ENCODE peak calls at places on chromosomes 4 and X, in seven cellular contexts. One of them, this sample, is unnamed.

GRCh38 chrX:98067611-98068010 is 1183.9 kb downstream of the RPA4 start:
- DNase-seq in lower leg skin: no peak
- DNase-seq in germinal center: no peak
- DNase-seq in fibroblast of lung: peak; percentile 40
- DNase-seq in KBM-7: no peak
- DNase-seq in activated T-cell treated with anti-CD3 and anti-CD28 coated beads, Interleukin-2, amount 50 U/mL, for 72 hours: no peak
- DNase-seq in activated naive CD4-positive, alpha-beta T cell: no peak
- DNase-seq in this sample: no peak

GRCh38 chr4:1202526-1203378 is 30.4 kb upstream of the SPON2 start:
- DNase-seq in germinal center: no peak
- DNase-seq in fibroblast of lung: no peak
- DNase-seq in activated T-cell treated with anti-CD3 and anti-CD28 coated beads, Interleukin-2, amount 50 U/mL, for 72 hours: no peak
- DNase-seq in KBM-7: no peak
- DNase-seq in activated naive CD4-positive, alpha-beta T cell: no peak
- DNase-seq in lower leg skin: peak; percentile 85
- DNase-seq in this sample: no peak

GRCh38 chr4:156775803-156776202 is 195.8 kb downstream of the PDGFC start:
- DNase-seq in KBM-7: peak; percentile 68
- DNase-seq in lower leg skin: no peak
- DNase-seq in activated T-cell treated with anti-CD3 and anti-CD28 coated beads, Interleukin-2, amount 50 U/mL, for 72 hours: no peak
- DNase-seq in fibroblast of lung: no peak
- DNase-seq in germinal center: no peak
- DNase-seq in activated naive CD4-positive, alpha-beta T cell: no peak
- DNase-seq in this sample: no peak

GRCh38 chrX:120740072-120740471 is 110.2 kb upstream of the C1GALT1C1 start:
- DNase-seq in lower leg skin: no peak
- DNase-seq in fibroblast of lung: no peak
- DNase-seq in activated T-cell treated with anti-CD3 and anti-CD28 coated beads, Interleukin-2, amount 50 U/mL, for 72 hours: no peak
- DNase-seq in KBM-7: no peak
- DNase-seq in germinal center: no peak
- DNase-seq in activated naive CD4-positive, alpha-beta T cell: no peak
- DNase-seq in this sample: no peak

GRCh38 chr4:101345596-101346311 is 1.6 kb downstream of the PPP3CA start:
- DNase-seq in activated naive CD4-positive, alpha-beta T cell: peak; percentile 6
- DNase-seq in KBM-7: peak; percentile 56
- DNase-seq in germinal center: peak; percentile 59
- DNase-seq in fibroblast of lung: peak; percentile 55
- DNase-seq in lower leg skin: peak; percentile 93
- DNase-seq in activated T-cell treated with anti-CD3 and anti-CD28 coated beads, Interleukin-2, amount 50 U/mL, for 72 hours: peak; percentile 56
- DNase-seq in this sample: peak; percentile 52

GRCh38 chr4:162102713-162103112 is 61.1 kb downstream of the FSTL5 start:
- DNase-seq in germinal center: no peak
- DNase-seq in activated naive CD4-positive, alpha-beta T cell: no peak
- DNase-seq in activated T-cell treated with anti-CD3 and anti-CD28 coated beads, Interleukin-2, amount 50 U/mL, for 72 hours: no peak
- DNase-seq in KBM-7: no peak
- DNase-seq in lower leg skin: no peak
- DNase-seq in fibroblast of lung: no peak
- DNase-seq in this sample: no peak

GRCh38 chrX:150564838-150565237 is 3.6 kb upstream of the MTM1 start:
- DNase-seq in activated T-cell treated with anti-CD3 and anti-CD28 coated beads, Interleukin-2, amount 50 U/mL, for 72 hours: no peak
- DNase-seq in germinal center: no peak
- DNase-seq in KBM-7: no peak
- DNase-seq in fibroblast of lung: no peak
- DNase-seq in lower leg skin: no peak
- DNase-seq in activated naive CD4-positive, alpha-beta T cell: no peak
- DNase-seq in this sample: no peak

GRCh38 chrX:149962859-149963757 is 24.8 kb upstream of the EOLA2 start:
- DNase-seq in fibroblast of lung: peak; percentile 49
- DNase-seq in activated naive CD4-positive, alpha-beta T cell: no peak
- DNase-seq in activated T-cell treated with anti-CD3 and anti-CD28 coated beads, Interleukin-2, amount 50 U/mL, for 72 hours: peak; percentile 28
- DNase-seq in lower leg skin: no peak
- DNase-seq in KBM-7: peak; percentile 55
- DNase-seq in germinal center: peak; percentile 14
- DNase-seq in this sample: peak; percentile 39

GRCh38 chrX:42673411-42673810 is 104.6 kb downstream of the PPP1R2C start:
- DNase-seq in germinal center: no peak
- DNase-seq in activated naive CD4-positive, alpha-beta T cell: no peak
- DNase-seq in activated T-cell treated with anti-CD3 and anti-CD28 coated beads, Interleukin-2, amount 50 U/mL, for 72 hours: no peak
- DNase-seq in KBM-7: no peak
- DNase-seq in lower leg skin: no peak
- DNase-seq in fibroblast of lung: no peak
- DNase-seq in this sample: no peak

GRCh38 chrX:10507876-10508275 is 112.5 kb downstream of the MID1 start:
- DNase-seq in lower leg skin: no peak
- DNase-seq in KBM-7: no peak
- DNase-seq in fibroblast of lung: peak; percentile 76
- DNase-seq in germinal center: no peak
- DNase-seq in activated T-cell treated with anti-CD3 and anti-CD28 coated beads, Interleukin-2, amount 50 U/mL, for 72 hours: no peak
- DNase-seq in activated naive CD4-positive, alpha-beta T cell: no peak
- DNase-seq in this sample: no peak

GRCh38 chr4:155952546-155952945 is 1.1 kb downstream of the CTSO start:
- DNase-seq in lower leg skin: no peak
- DNase-seq in KBM-7: no peak
- DNase-seq in fibroblast of lung: peak; percentile 44
- DNase-seq in activated T-cell treated with anti-CD3 and anti-CD28 coated beads, Interleukin-2, amount 50 U/mL, for 72 hours: no peak
- DNase-seq in activated naive CD4-positive, alpha-beta T cell: no peak
- DNase-seq in germinal center: no peak
- DNase-seq in this sample: no peak

This sample was measured in OCI-LY7.